ENCODE peak calls at places on chromosomes 11 and 22, in ten cellular contexts. C, V, D, I, L, Z, U, E, K and F are unnamed samples.
A peak's percentile ranks its signal among the peaks of the same experiment; 100 is the strongest.

GRCh38 chr22:21835378-21835777 is 32.1 kb downstream of the MAPK1 start:
- DNase-seq in C (no peak), V (no peak), D (no peak), I (no peak), L (no peak), Z (no peak), U (no peak), E (no peak), K (no peak), F (no peak)

GRCh38 chr11:101357771-101358170 is 226.0 kb downstream of the TRPC6 start:
- DNase-seq in C (no peak), V (no peak), D (no peak), I (no peak), L (no peak), Z (no peak), U (no peak), E (no peak), K (no peak), F (no peak)

GRCh38 chr11:61104963-61105362 is 2.7 kb downstream of the CD5 start:
- DNase-seq in C (no peak), V (no peak), D (no peak), I (no peak), L (no peak), Z (no peak), U (no peak), E (peak; percentile 46), K (no peak), F (no peak)

GRCh38 chr22:44192098-44192810 is 11.5 kb downstream of the PARVG start:
- DNase-seq in C (no peak), V (peak; percentile 60), D (peak; percentile 64), I (no peak), L (no peak), Z (no peak), U (no peak), E (peak; percentile 88), K (no peak), F (no peak)

GRCh38 chr11:128463386-128463829 is 124.0 kb downstream of the ETS1 start:
- DNase-seq in C (no peak), V (no peak), D (no peak), I (peak; percentile 99), L (peak; percentile 59), Z (peak; percentile 75), U (no peak), E (no peak), K (peak; percentile 67), F (no peak)

GRCh38 chr22:19981171-19981960 is 35.3 kb downstream of the ARVCF start:
- DNase-seq in C (no peak), V (no peak), D (no peak), I (no peak), L (no peak), Z (no peak), U (no peak), E (peak; percentile 66), K (no peak), F (no peak)

GRCh38 chr22:47836957-47837356 is 1074.5 kb downstream of the TBC1D22A start:
- DNase-seq in C (no peak), V (no peak), D (no peak), I (no peak), L (no peak), Z (peak; percentile 43), U (no peak), E (no peak), K (no peak), F (no peak)

GRCh38 chr11:126332221-126332711 is 23.2 kb upstream of the ST3GAL4 start:
- DNase-seq in C (no peak), V (no peak), D (peak; percentile 86), I (peak; percentile 90), L (peak; percentile 72), Z (peak; percentile 97), U (peak; percentile 65), E (peak; percentile 74), K (peak; percentile 86), F (no peak)

GRCh38 chr11:57376095-57376812 is 4.7 kb downstream of the PRG3 start:
- DNase-seq in C (no peak), V (no peak), D (no peak), I (no peak), L (no peak), Z (no peak), U (no peak), E (no peak), K (no peak), F (no peak)

GRCh38 chr11:133163463-133164419 is 368.6 kb downstream of the OPCML start:
- DNase-seq in C (no peak), V (no peak), D (no peak), I (peak; percentile 20), L (no peak), Z (no peak), U (peak; percentile 56), E (no peak), K (peak; percentile 45), F (no peak)

GRCh38 chr11:48081151-48082010 is 101.0 kb downstream of the PTPRJ start:
- DNase-seq in C (no peak), V (no peak), D (peak; percentile 84), I (peak; percentile 59), L (no peak), Z (peak; percentile 65), U (peak; percentile 48), E (peak; percentile 79), K (peak; percentile 89), F (peak; percentile 23)

GRCh38 chr22:32700186-32700882 is 101.2 kb upstream of the TIMP3 start:
- DNase-seq in C (no peak), V (no peak), D (no peak), I (peak; percentile 58), L (no peak), Z (no peak), U (no peak), E (no peak), K (peak; percentile 52), F (no peak)

GRCh38 chr11:83523676-83524075 is 237.5 kb upstream of the CCDC90B start:
- DNase-seq in C (no peak), V (no peak), D (no peak), I (no peak), L (no peak), Z (peak; percentile 60), U (no peak), E (no peak), K (no peak), F (peak; percentile 31)

GRCh38 chr11:12213920-12214319 is 103.5 kb downstream of the MICAL2 start:
- DNase-seq in C (no peak), V (no peak), D (no peak), I (peak; percentile 86), L (no peak), Z (no peak), U (no peak), E (no peak), K (no peak), F (no peak)

GRCh38 chr11:102267602-102268001 is 49.7 kb upstream of the BIRC3 start:
- DNase-seq in C (no peak), V (no peak), D (no peak), I (peak; percentile 81), L (no peak), Z (no peak), U (peak; percentile 54), E (no peak), K (no peak), F (no peak)

GRCh38 chr11:60887531-60887930 is 18.9 kb downstream of the PRPF19 start:
- DNase-seq in C (peak; percentile 61), V (peak; percentile 31), D (no peak), I (peak; percentile 61), L (no peak), Z (peak; percentile 78), U (peak; percentile 79), E (no peak), K (no peak), F (peak; percentile 66)

GRCh38 chr22:28207281-28208030 is 288.4 kb upstream of the PITPNB start:
- DNase-seq in C (no peak), V (no peak), D (no peak), I (peak; percentile 45), L (no peak), Z (no peak), U (no peak), E (no peak), K (no peak), F (no peak)

GRCh38 chr11:58772719-58773285 is 41.1 kb upstream of the GLYAT start:
- DNase-seq in C (no peak), V (no peak), D (no peak), I (no peak), L (no peak), Z (no peak), U (no peak), E (no peak), K (no peak), F (no peak)

GRCh38 chr11:12207384-12208150 is 97.2 kb downstream of the MICAL2 start:
- DNase-seq in C (no peak), V (no peak), D (no peak), I (peak; percentile 86), L (no peak), Z (no peak), U (peak; percentile 66), E (no peak), K (no peak), F (no peak)

GRCh38 chr11:113468666-113469345 is 6.4 kb downstream of the DRD2 start:
- DNase-seq in C (no peak), V (no peak), D (no peak), I (no peak), L (no peak), Z (no peak), U (no peak), E (no peak), K (no peak), F (no peak)

GRCh38 chr11:122157540-122158173 is 41.6 kb upstream of the BLID start:
- DNase-seq in C (no peak), V (no peak), D (no peak), I (no peak), L (no peak), Z (no peak), U (no peak), E (no peak), K (no peak), F (no peak)

GRCh38 chr22:49738566-49738965 is 89.1 kb downstream of the BRD1 start:
- DNase-seq in C (peak; percentile 19), V (no peak), D (no peak), I (no peak), L (no peak), Z (no peak), U (peak; percentile 9), E (no peak), K (no peak), F (no peak)
- TF ChIP-seq POLR2A in C (no peak), V (no peak), D (no peak), I (no peak), L (no peak), Z (no peak), U (no peak), E (no peak), K (no peak), F (no peak)

GRCh38 chr11:78649361-78650215 is 74.9 kb upstream of the NARS2 start:
- DNase-seq in C (no peak), V (no peak), D (no peak), I (no peak), L (no peak), Z (peak; percentile 27), U (no peak), E (no peak), K (no peak), F (no peak)
- H3K27me3 ChIP-seq in C (no peaks in the 10 kb centered on the region), V (peaks cover 13% of the 10 kb centered on the region), D (peaks cover 6% of the 10 kb centered on the region), I (no peaks in the 10 kb centered on the region), L (no peaks in the 10 kb centered on the region), Z (no peaks in the 10 kb centered on the region), U (no peaks in the 10 kb centered on the region), E (no peaks in the 10 kb centered on the region), K (peaks cover 10% of the 10 kb centered on the region), F (no peaks in the 10 kb centered on the region)

GRCh38 chr11:21566521-21567100 is 626.3 kb upstream of the ANO5 start:
- DNase-seq in C (no peak), V (no peak), D (no peak), I (no peak), L (no peak), Z (no peak), U (no peak), E (no peak), K (no peak), F (no peak)
- H3K4me1 ChIP-seq in C (no peaks in the 10 kb centered on the region), V (no peaks in the 10 kb centered on the region), D (no peaks in the 10 kb centered on the region), I (no peaks in the 10 kb centered on the region), L (no peaks in the 10 kb centered on the region), Z (no peaks in the 10 kb centered on the region), U (no peaks in the 10 kb centered on the region), E (no peaks in the 10 kb centered on the region), K (no peaks in the 10 kb centered on the region), F (no peaks in the 10 kb centered on the region)

GRCh38 chr11:14520086-14520901 is at the start of gene PSMA1:
- DNase-seq in C (peak; percentile 95), V (peak; percentile 89), D (peak; percentile 98), I (peak; percentile 94), L (peak; percentile 92), Z (peak; percentile 98), U (peak; percentile 98), E (peak; percentile 98), K (peak; percentile 96), F (peak; percentile 94)
- TF ChIP-seq POLR2A in C (peak; percentile 2), V (peak; percentile 59), D (peak; percentile 62), I (peak; percentile 91), L (peak; percentile 41), Z (peak; percentile 58), U (peak; percentile 62), E (no peak), K (no peak), F (peak; percentile 80)